ENCODE peak calls at places on chromosomes 4 and X, in ten cellular contexts. S is colonic mucosa; N is A549; L is spleen; Q is testis; D is CD8-positive, alpha-beta T cell; I is hepatocyte; A is fibroblast of lung; Y is ovary; P is IMR-90. Z is an unnamed sample.

GRCh38 chrX:17527932-17528331 is 152.9 kb downstream of the NHS start:
- DNase-seq in S (no peak), N (no peak), L (no peak), Q (no peak), D (no peak), I (no peak), A (no peak), Y (no peak), P (no peak), Z (no peak)

GRCh38 chr4:96352051-96352517 is 512.2 kb downstream of the PDHA2 start:
- DNase-seq in S (peak; percentile 23), N (peak; percentile 2), L (no peak), Q (peak; percentile 49), D (no peak), I (peak; percentile 13), A (peak; percentile 23), Y (no peak), P (no peak), Z (peak; percentile 69)

GRCh38 chr4:168309781-168310180 is 8.8 kb downstream of the DDX60 start:
- DNase-seq in S (no peak), N (no peak), L (no peak), Q (peak; percentile 44), D (no peak), I (no peak), A (peak; percentile 26), Y (no peak), P (peak; percentile 34), Z (no peak)

GRCh38 chr4:128921954-128922353 is 112.5 kb downstream of the JADE1 start:
- DNase-seq in S (no peak), N (no peak), L (no peak), Q (no peak), D (no peak), I (no peak), A (no peak), Y (no peak), P (no peak), Z (no peak)

GRCh38 chr4:154189346-154189745 is 302.3 kb downstream of the DCHS2 start:
- DNase-seq in S (no peak), N (no peak), L (no peak), Q (no peak), D (no peak), I (no peak), A (no peak), Y (no peak), P (no peak), Z (no peak)

GRCh38 chr4:144350706-144351105 is 210.2 kb upstream of the GYPA start:
- DNase-seq in S (no peak), N (no peak), L (no peak), Q (no peak), D (no peak), I (no peak), A (peak; percentile 8), Y (no peak), P (no peak), Z (no peak)

GRCh38 chr4:176259330-176260090 is 9.5 kb downstream of the ASB5 start:
- DNase-seq in S (no peak), N (no peak), L (no peak), Q (no peak), D (no peak), I (peak; percentile 21), A (peak; percentile 73), Y (no peak), P (peak; percentile 80), Z (no peak)

GRCh38 chr4:83255584-83255983 is 29.0 kb downstream of the COQ2 start:
- DNase-seq in S (no peak), N (peak; percentile 81), L (no peak), Q (no peak), D (no peak), I (peak; percentile 56), A (peak; percentile 94), Y (no peak), P (peak; percentile 76), Z (no peak)

GRCh38 chr4:138399041-138399440 is 156.9 kb upstream of the SLC7A11 start:
- DNase-seq in S (no peak), N (no peak), L (no peak), Q (no peak), D (no peak), I (no peak), A (no peak), Y (no peak), P (no peak), Z (no peak)

GRCh38 chr4:38566811-38567398 is 97.1 kb upstream of the KLF3 start:
- DNase-seq in S (no peak), N (no peak), L (no peak), Q (no peak), D (no peak), I (no peak), A (no peak), Y (no peak), P (no peak), Z (no peak)

GRCh38 chr4:60992037-60992436 is 208.1 kb upstream of the ADGRL3 start:
- DNase-seq in S (no peak), N (no peak), L (no peak), Q (no peak), D (no peak), I (no peak), A (no peak), Y (no peak), P (peak; percentile 9), Z (no peak)

GRCh38 chrX:46574337-46574940 is 874 bp downstream of the CHST7 start:
- DNase-seq in S (no peak), N (peak; percentile 48), L (no peak), Q (no peak), D (no peak), I (no peak), A (no peak), Y (peak; percentile 20), P (no peak), Z (peak; percentile 28)
- H3K27ac ChIP-seq in S (peak overlapping the region; percentile 39), N (peak overlapping the region; percentile 88), L (peak overlapping the region; percentile 61), Q (peak overlapping the region; percentile 24), D (peak overlapping the region; percentile 30), I (no peak overlapping the region), A (peak overlapping the region; percentile 47), Y (peak overlapping the region; percentile 44), P (no peak overlapping the region), Z (no peak overlapping the region)

DNA sequence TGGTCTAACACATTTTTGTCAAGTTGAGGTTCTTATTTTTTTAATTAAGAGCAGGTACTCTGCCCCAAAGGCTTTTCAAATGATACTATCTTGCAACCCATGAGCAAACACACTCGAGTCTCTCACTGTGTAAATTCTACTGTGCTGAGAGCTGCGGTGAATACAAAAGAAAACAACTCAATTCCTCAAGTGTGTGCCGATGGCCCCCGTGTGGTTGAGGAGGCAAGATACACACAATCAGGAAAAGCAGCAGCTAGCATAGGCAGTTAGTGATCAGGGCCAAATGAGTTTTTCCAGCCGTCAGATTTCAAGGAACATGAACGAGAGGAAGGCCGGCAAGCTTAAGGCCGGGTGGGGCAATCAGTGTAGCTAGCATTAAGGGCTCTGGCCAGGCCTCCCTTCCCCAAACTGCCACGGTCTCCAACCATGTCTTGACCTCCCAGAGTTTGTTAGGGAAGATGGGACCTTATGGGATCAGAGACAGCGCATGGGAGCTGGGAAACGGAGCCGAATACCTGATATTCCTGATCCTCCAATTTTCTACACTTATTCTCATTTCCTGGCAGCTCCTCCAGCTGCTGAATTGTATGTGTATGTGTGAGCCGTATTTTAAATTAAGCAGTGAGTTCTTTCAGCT is 59.7 kb downstream of the RTL9 start:
- DNase-seq in S (no peak), N (peak; percentile 49), L (no peak), Q (peak; percentile 45), D (no peak), I (peak; percentile 69), A (peak; percentile 85), Y (peak; percentile 31), P (peak; percentile 81), Z (peak; percentile 20)
- H3K4me3 ChIP-seq in S (no peak overlapping the region), N (no peak overlapping the region), L (no peak overlapping the region), Q (no peak overlapping the region), D (no peak overlapping the region), I (no peak overlapping the region), A (peak overlapping the region; percentile 40), Y (no peak overlapping the region), P (no peak overlapping the region), Z (no peak overlapping the region)

GRCh38 chrX:51461053-51462050 is 35.0 kb downstream of the NUDT11 start:
- DNase-seq in S (no peak), N (peak; percentile 53), L (no peak), Q (peak; percentile 54), D (no peak), I (peak; percentile 55), A (peak; percentile 41), Y (no peak), P (peak; percentile 42), Z (no peak)

GRCh38 chrX:51456246-51456645 is 40.1 kb downstream of the NUDT11 start:
- DNase-seq in S (no peak), N (no peak), L (no peak), Q (no peak), D (no peak), I (no peak), A (no peak), Y (no peak), P (no peak), Z (no peak)

GRCh38 chrX:51456814-51457213 is 39.6 kb downstream of the NUDT11 start:
- DNase-seq in S (no peak), N (peak; percentile 9), L (no peak), Q (no peak), D (no peak), I (peak; percentile 28), A (no peak), Y (no peak), P (no peak), Z (no peak)

GRCh38 chrX:51463322-51463721 is 33.1 kb downstream of the NUDT11 start:
- DNase-seq in S (no peak), N (no peak), L (no peak), Q (no peak), D (no peak), I (no peak), A (no peak), Y (no peak), P (no peak), Z (no peak)

DNA sequence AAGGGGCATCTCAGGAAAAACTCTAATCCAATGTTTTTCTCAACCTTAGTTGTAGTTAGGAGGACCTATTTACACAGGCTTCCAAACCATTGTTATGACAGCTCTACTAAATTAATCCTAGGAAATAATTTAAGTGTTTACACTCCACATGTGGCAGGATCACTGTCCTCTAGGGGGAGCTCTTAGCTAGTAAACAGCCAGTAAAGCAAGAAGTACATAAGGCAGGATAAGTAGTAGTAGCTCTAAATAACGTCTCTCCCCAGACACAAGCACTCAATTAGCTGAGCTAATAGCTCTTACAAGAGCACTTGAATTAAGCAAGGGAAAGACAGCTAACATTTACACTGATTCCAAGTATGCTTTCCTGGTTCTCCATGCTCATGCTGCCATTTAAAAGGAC is 37.3 kb downstream of the NUDT11 start:
- DNase-seq in S (peak; percentile 21), N (peak; percentile 48), L (no peak), Q (peak; percentile 28), D (no peak), I (peak; percentile 19), A (peak; percentile 13), Y (no peak), P (peak; percentile 13), Z (peak; percentile 11)
- TF ChIP-seq CTCF in S (peak; percentile 16), N (peak; percentile 40), L (no peak), Q (no peak), D (no peak), I (peak; percentile 24), A (peak; percentile 28), Y (no peak), P (peak; percentile 36), Z (peak; percentile 17)

DNA sequence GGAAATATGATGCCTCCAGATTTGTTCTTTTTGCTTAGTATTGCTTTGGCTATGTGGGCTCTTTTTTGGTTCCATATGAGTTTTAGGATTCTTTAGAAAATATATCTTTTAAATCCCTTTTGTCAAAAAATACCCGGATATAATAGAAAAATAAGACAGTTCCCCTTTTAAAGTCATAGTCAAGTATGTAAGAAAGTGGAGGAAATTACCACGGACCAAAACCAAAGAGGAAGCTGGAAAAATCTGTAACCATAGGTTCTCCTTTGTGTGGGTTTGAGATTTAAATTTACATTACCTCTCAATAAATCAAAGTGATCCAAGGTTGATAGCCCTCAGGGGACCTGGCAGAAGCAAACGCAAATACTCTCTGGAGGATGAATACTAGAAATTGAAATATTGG is 58.3 kb upstream of the PACRGL start:
- DNase-seq in S (no peak), N (no peak), L (no peak), Q (no peak), D (no peak), I (no peak), A (no peak), Y (no peak), P (no peak), Z (no peak)
- H3K27ac ChIP-seq in S (no peak overlapping the region), N (no peak overlapping the region), L (no peak overlapping the region), Q (no peak overlapping the region), D (no peak overlapping the region), I (no peak overlapping the region), A (no peak overlapping the region), Y (no peak overlapping the region), P (no peak overlapping the region), Z (no peak overlapping the region)